ENCODE peak calls at places on chromosomes 1 and 21, in five cellular contexts. O is GM12865; N is activated CD8-positive, alpha-beta memory T cell treated with anti-CD3 and anti-CD28 coated beads, Interleukin-2, amount 50 U/mL, for 48 hours; Y is NCI-H748 treated with DMSO at 0.1 percent for 48 hours; J is dorsolateral prefrontal cortex. W is an unnamed sample.

GRCh38 chr1:114956570-114956969 is 73.1 kb upstream of the TSHB start:
- DNase-seq in O (peak), N (no peak), Y (no peak), J (no peak), W (no peak)

GRCh38 chr1:241990040-241990439 is 8.9 kb downstream of the MAP1LC3C start:
- DNase-seq in O (no peak), N (no peak), Y (no peak), J (peak), W (no peak)

GRCh38 chr1:30377230-30378022 is 346.0 kb downstream of the MATN1 start:
- DNase-seq in O (no peak), N (peak), Y (no peak), J (no peak), W (peak)

GRCh38 chr1:17922833-17923232 is 167.7 kb downstream of the ACTL8 start:
- DNase-seq in O (peak), N (no peak), Y (peak), J (peak), W (no peak)

GRCh38 chr1:115112496-115113375 is 23.4 kb upstream of the TSPAN2 start:
- DNase-seq in O (peak), N (peak), Y (no peak), J (no peak), W (no peak)

GRCh38 chr1:176998396-176998795 is 166.1 kb downstream of the ASTN1 start:
- DNase-seq in O (no peak), N (no peak), Y (no peak), J (no peak), W (no peak)

GRCh38 chr1:93180723-93181613 is at the start of gene CCDC18:
- DNase-seq in O (peak), N (no peak), Y (no peak), J (no peak), W (no peak)

GRCh38 chr21:45632165-45632896 is 11.2 kb upstream of the PCBP3 start:
- DNase-seq in O (peak), N (no peak), Y (no peak), J (no peak), W (peak)

GRCh38 chr1:243596441-243597183 is 253.4 kb downstream of the AKT3 start:
- DNase-seq in O (peak), N (no peak), Y (no peak), J (no peak), W (no peak)

GRCh38 chr1:165527251-165527650 is 16.5 kb upstream of the LRRC52 start:
- DNase-seq in O (no peak), N (no peak), Y (no peak), J (no peak), W (no peak)

GRCh38 chr1:161139765-161140164 is 7.3 kb upstream of the DEDD start:
- DNase-seq in O (peak), N (no peak), Y (peak), J (no peak), W (no peak)

GRCh38 chr1:108897865-108898720 is 21.3 kb downstream of the GPSM2 start:
- DNase-seq in O (peak), N (no peak), Y (peak), J (no peak), W (no peak)

W was measured in type B pancreatic cell.